ENCODE peak calls at places on chromosomes 2 and 18, in seven cellular contexts. One of them, this sample, is unnamed.

GRCh38 chr2:10568721-10569432 is 120.8 kb upstream of the ODC1 start:
- DNase-seq in NT2/D1: no peak
- DNase-seq in small intestine: no peak
- DNase-seq in astrocyte: no peak
- DNase-seq in stomach: no peak
- DNase-seq in psoas muscle: no peak
- DNase-seq in neural progenitor cell: no peak
- DNase-seq in this sample: no peak

GRCh38 chr2:38716185-38716584 is 35.0 kb downstream of the SRSF7 start:
- DNase-seq in NT2/D1: no peak
- DNase-seq in astrocyte: peak; percentile 57
- DNase-seq in neural progenitor cell: no peak
- DNase-seq in psoas muscle: no peak
- DNase-seq in stomach: no peak
- DNase-seq in small intestine: no peak
- DNase-seq in this sample: no peak

GRCh38 chr2:60821587-60822302 is 59.6 kb upstream of the REL start:
- DNase-seq in neural progenitor cell: no peak
- DNase-seq in astrocyte: no peak
- DNase-seq in small intestine: no peak
- DNase-seq in stomach: no peak
- DNase-seq in psoas muscle: no peak
- DNase-seq in NT2/D1: no peak
- DNase-seq in this sample: no peak

GRCh38 chr2:122273785-122274419 is 518.5 kb downstream of the TSN start:
- DNase-seq in small intestine: no peak
- DNase-seq in stomach: no peak
- DNase-seq in neural progenitor cell: no peak
- DNase-seq in astrocyte: no peak
- DNase-seq in psoas muscle: no peak
- DNase-seq in NT2/D1: no peak
- DNase-seq in this sample: no peak

GRCh38 chr2:18922276-18922675 is 332.9 kb upstream of the NT5C1B start:
- DNase-seq in neural progenitor cell: no peak
- DNase-seq in NT2/D1: no peak
- DNase-seq in small intestine: no peak
- DNase-seq in psoas muscle: no peak
- DNase-seq in astrocyte: peak; percentile 43
- DNase-seq in stomach: no peak
- DNase-seq in this sample: no peak

GRCh38 chr2:138023976-138024375 is 59.7 kb downstream of the HNMT start:
- DNase-seq in NT2/D1: no peak
- DNase-seq in psoas muscle: no peak
- DNase-seq in astrocyte: peak; percentile 37
- DNase-seq in stomach: no peak
- DNase-seq in neural progenitor cell: no peak
- DNase-seq in small intestine: no peak
- DNase-seq in this sample: no peak

GRCh38 chr2:210616074-210616473 is 59.7 kb downstream of the CPS1 start:
- DNase-seq in stomach: no peak
- DNase-seq in psoas muscle: no peak
- DNase-seq in neural progenitor cell: no peak
- DNase-seq in small intestine: no peak
- DNase-seq in NT2/D1: no peak
- DNase-seq in astrocyte: no peak
- DNase-seq in this sample: no peak

GRCh38 chr2:200314976-200315567 is 8.6 kb downstream of the SPATS2L start:
- DNase-seq in NT2/D1: no peak
- DNase-seq in neural progenitor cell: no peak
- DNase-seq in psoas muscle: no peak
- DNase-seq in stomach: no peak
- DNase-seq in small intestine: no peak
- DNase-seq in astrocyte: peak; percentile 72
- DNase-seq in this sample: no peak

GRCh38 chr2:217788669-217789002 is 214.2 kb downstream of the TNS1 start:
- DNase-seq in small intestine: no peak
- DNase-seq in astrocyte: no peak
- DNase-seq in NT2/D1: no peak
- DNase-seq in stomach: no peak
- DNase-seq in psoas muscle: no peak
- DNase-seq in neural progenitor cell: no peak
- DNase-seq in this sample: no peak

GRCh38 chr2:189407944-189408209 is 33.4 kb upstream of the WDR75 start:
- DNase-seq in psoas muscle: no peak
- DNase-seq in NT2/D1: no peak
- DNase-seq in stomach: no peak
- DNase-seq in small intestine: no peak
- DNase-seq in neural progenitor cell: no peak
- DNase-seq in astrocyte: no peak
- DNase-seq in this sample: no peak

GRCh38 chr2:241926541-241927311 is 57.2 kb downstream of the RTP5 start:
- DNase-seq in psoas muscle: no peak
- DNase-seq in astrocyte: no peak
- DNase-seq in NT2/D1: no peak
- DNase-seq in small intestine: no peak
- DNase-seq in stomach: peak; percentile 26
- DNase-seq in neural progenitor cell: no peak
- DNase-seq in this sample: no peak

GRCh38 chr2:106341666-106342065 is 126.5 kb downstream of the RGPD3 start:
- DNase-seq in NT2/D1: no peak
- DNase-seq in astrocyte: no peak
- DNase-seq in stomach: no peak
- DNase-seq in psoas muscle: no peak
- DNase-seq in neural progenitor cell: no peak
- DNase-seq in small intestine: no peak
- DNase-seq in this sample: no peak

GRCh38 chr2:118632921-118633320 is 214.5 kb downstream of the EN1 start:
- DNase-seq in psoas muscle: no peak
- DNase-seq in neural progenitor cell: no peak
- DNase-seq in astrocyte: no peak
- DNase-seq in NT2/D1: no peak
- DNase-seq in stomach: no peak
- DNase-seq in small intestine: no peak
- DNase-seq in this sample: no peak

GRCh38 chr18:57004366-57005121 is 142.3 kb upstream of the BOD1L2 start:
- DNase-seq in stomach: no peak
- DNase-seq in psoas muscle: no peak
- DNase-seq in NT2/D1: no peak
- DNase-seq in neural progenitor cell: no peak
- DNase-seq in astrocyte: peak; percentile 60
- DNase-seq in small intestine: peak; percentile 94
- DNase-seq in this sample: no peak

GRCh38 chr2:240919161-240919781 is 13.1 kb downstream of the CROCC2 start:
- DNase-seq in NT2/D1: no peak
- DNase-seq in small intestine: no peak
- DNase-seq in astrocyte: no peak
- DNase-seq in neural progenitor cell: no peak
- DNase-seq in stomach: peak; percentile 11
- DNase-seq in psoas muscle: peak; percentile 45
- DNase-seq in this sample: peak; percentile 15

GRCh38 chr2:9030882-9031645 is 27.6 kb upstream of the MBOAT2 start:
- DNase-seq in astrocyte: peak; percentile 22
- DNase-seq in NT2/D1: no peak
- DNase-seq in neural progenitor cell: no peak
- DNase-seq in small intestine: no peak
- DNase-seq in psoas muscle: no peak
- DNase-seq in stomach: no peak
- DNase-seq in this sample: no peak

GRCh38 chr2:217995741-217996141 is 7.1 kb downstream of the TNS1 start:
- DNase-seq in neural progenitor cell: no peak
- DNase-seq in psoas muscle: peak; percentile 84
- DNase-seq in astrocyte: no peak
- DNase-seq in NT2/D1: no peak
- DNase-seq in stomach: peak; percentile 47
- DNase-seq in small intestine: no peak
- DNase-seq in this sample: peak; percentile 89

GRCh38 chr2:167509585-167509984 is 621.3 kb downstream of the XIRP2 start:
- DNase-seq in stomach: no peak
- DNase-seq in psoas muscle: no peak
- DNase-seq in astrocyte: peak; percentile 95
- DNase-seq in neural progenitor cell: peak; percentile 8
- DNase-seq in NT2/D1: peak; percentile 70
- DNase-seq in small intestine: no peak
- DNase-seq in this sample: no peak

GRCh38 chr18:27298215-27298804 is 113.2 kb upstream of the CHST9 start:
- DNase-seq in psoas muscle: no peak
- DNase-seq in neural progenitor cell: peak; percentile 31
- DNase-seq in small intestine: peak; percentile 31
- DNase-seq in stomach: no peak
- DNase-seq in astrocyte: no peak
- DNase-seq in NT2/D1: peak; percentile 0
- DNase-seq in this sample: no peak

GRCh38 chr2:212311807-212312404 is 226.7 kb downstream of the ERBB4 start:
- DNase-seq in neural progenitor cell: no peak
- DNase-seq in small intestine: no peak
- DNase-seq in psoas muscle: no peak
- DNase-seq in stomach: no peak
- DNase-seq in astrocyte: no peak
- DNase-seq in NT2/D1: no peak
- DNase-seq in this sample: no peak

GRCh38 chr2:62306751-62307468 is 111.0 kb downstream of the B3GNT2 start:
- DNase-seq in stomach: peak; percentile 40
- DNase-seq in astrocyte: no peak
- DNase-seq in neural progenitor cell: peak; percentile 59
- DNase-seq in psoas muscle: no peak
- DNase-seq in NT2/D1: no peak
- DNase-seq in small intestine: peak; percentile 56
- DNase-seq in this sample: no peak

GRCh38 chr2:15223887-15224286 is 337.2 kb downstream of the NBAS start:
- DNase-seq in neural progenitor cell: no peak
- DNase-seq in astrocyte: peak; percentile 73
- DNase-seq in stomach: no peak
- DNase-seq in small intestine: no peak
- DNase-seq in NT2/D1: no peak
- DNase-seq in psoas muscle: no peak
- DNase-seq in this sample: no peak

GRCh38 chr2:233414273-233414654 is 60.0 kb downstream of the DGKD start:
- DNase-seq in small intestine: no peak
- DNase-seq in astrocyte: peak; percentile 64
- DNase-seq in stomach: peak; percentile 28
- DNase-seq in neural progenitor cell: no peak
- DNase-seq in NT2/D1: no peak
- DNase-seq in psoas muscle: peak; percentile 74
- DNase-seq in this sample: no peak

DNA sequence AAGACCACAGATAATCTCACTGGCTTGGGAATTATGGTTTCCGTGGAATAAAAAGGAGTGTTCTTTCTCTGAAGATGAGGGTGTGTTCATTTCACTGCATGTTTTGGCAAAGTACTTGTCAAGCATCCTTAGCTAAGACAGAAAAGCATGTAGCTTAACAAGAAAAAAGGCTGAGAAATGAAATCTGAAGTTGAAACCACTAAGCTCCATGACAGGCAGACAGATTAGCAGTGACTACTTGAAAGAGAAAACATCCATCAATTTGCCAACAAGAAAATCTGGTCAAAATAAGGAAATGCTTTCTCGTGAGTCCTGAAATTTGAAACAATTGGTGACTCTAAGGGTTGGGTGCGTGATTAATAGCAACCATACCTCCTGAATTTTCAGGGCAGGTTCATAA is 20.5 kb upstream of the DSG3 start:
- DNase-seq in stomach: no peak
- DNase-seq in NT2/D1: no peak
- DNase-seq in astrocyte: no peak
- DNase-seq in small intestine: no peak
- DNase-seq in neural progenitor cell: no peak
- DNase-seq in psoas muscle: no peak
- DNase-seq in this sample: no peak
- H3K4me3 ChIP-seq in stomach: no peak overlapping the region
- H3K4me3 ChIP-seq in NT2/D1: no peak overlapping the region
- H3K4me3 ChIP-seq in astrocyte: no peak overlapping the region
- H3K4me3 ChIP-seq in small intestine: no peak overlapping the region
- H3K4me3 ChIP-seq in neural progenitor cell: no peak overlapping the region
- H3K4me3 ChIP-seq in psoas muscle: no peak overlapping the region
- H3K4me3 ChIP-seq in this sample: no peak overlapping the region

DNA sequence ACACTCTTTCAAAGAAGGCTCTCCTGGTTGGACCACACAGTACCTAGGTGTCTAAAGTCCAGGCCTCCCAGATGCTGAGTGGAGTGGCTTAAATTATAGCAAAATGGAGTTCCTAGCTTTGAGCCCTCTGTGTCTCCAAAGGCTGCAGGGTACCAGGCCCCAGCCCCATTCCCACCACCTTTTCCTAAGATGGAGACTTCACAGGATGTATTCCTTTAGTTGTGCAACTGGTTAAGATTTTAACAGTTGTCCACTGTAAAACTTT is 4.9 kb downstream of the SMAD7 start:
- DNase-seq in small intestine: no peak
- DNase-seq in psoas muscle: no peak
- DNase-seq in stomach: no peak
- DNase-seq in neural progenitor cell: no peak
- DNase-seq in NT2/D1: no peak
- DNase-seq in astrocyte: no peak
- DNase-seq in this sample: no peak
- H3K4me1 ChIP-seq in small intestine: peaks cover 42% of the 10 kb centered on the region
- H3K4me1 ChIP-seq in psoas muscle: peaks cover 73% of the 10 kb centered on the region
- H3K4me1 ChIP-seq in stomach: peaks cover 80% of the 10 kb centered on the region
- H3K4me1 ChIP-seq in neural progenitor cell: peaks cover 36% of the 10 kb centered on the region
- H3K4me1 ChIP-seq in NT2/D1: peaks cover 14% of the 10 kb centered on the region
- H3K4me1 ChIP-seq in astrocyte: peaks cover 72% of the 10 kb centered on the region
- H3K4me1 ChIP-seq in this sample: peaks cover 32% of the 10 kb centered on the region

GRCh38 chr2:196365923-196366322 is 194.5 kb upstream of the STK17B start:
- DNase-seq in psoas muscle: no peak
- DNase-seq in NT2/D1: no peak
- DNase-seq in small intestine: no peak
- DNase-seq in astrocyte: no peak
- DNase-seq in neural progenitor cell: no peak
- DNase-seq in stomach: no peak
- DNase-seq in this sample: no peak

GRCh38 chr2:196365132-196365531 is 193.8 kb upstream of the STK17B start:
- DNase-seq in psoas muscle: no peak
- DNase-seq in NT2/D1: no peak
- DNase-seq in astrocyte: no peak
- DNase-seq in neural progenitor cell: no peak
- DNase-seq in small intestine: no peak
- DNase-seq in stomach: no peak
- DNase-seq in this sample: no peak

GRCh38 chr2:196360650-196361049 is 189.3 kb upstream of the STK17B start:
- DNase-seq in neural progenitor cell: no peak
- DNase-seq in stomach: no peak
- DNase-seq in small intestine: no peak
- DNase-seq in NT2/D1: no peak
- DNase-seq in astrocyte: no peak
- DNase-seq in psoas muscle: no peak
- DNase-seq in this sample: no peak

GRCh38 chr2:196367633-196368032 is 196.3 kb upstream of the STK17B start:
- DNase-seq in psoas muscle: no peak
- DNase-seq in NT2/D1: no peak
- DNase-seq in small intestine: no peak
- DNase-seq in astrocyte: no peak
- DNase-seq in stomach: no peak
- DNase-seq in neural progenitor cell: no peak
- DNase-seq in this sample: no peak

GRCh38 chr2:196362973-196363549 is 191.7 kb upstream of the STK17B start:
- DNase-seq in psoas muscle: no peak
- DNase-seq in stomach: no peak
- DNase-seq in astrocyte: no peak
- DNase-seq in small intestine: no peak
- DNase-seq in neural progenitor cell: no peak
- DNase-seq in NT2/D1: no peak
- DNase-seq in this sample: no peak
- H3K4me3 ChIP-seq in psoas muscle: no peak overlapping the region
- H3K4me3 ChIP-seq in stomach: no peak overlapping the region
- H3K4me3 ChIP-seq in astrocyte: no peak overlapping the region
- H3K4me3 ChIP-seq in small intestine: no peak overlapping the region
- H3K4me3 ChIP-seq in neural progenitor cell: no peak overlapping the region
- H3K4me3 ChIP-seq in NT2/D1: no peak overlapping the region
- H3K4me3 ChIP-seq in this sample: no peak overlapping the region

GRCh38 chr2:155727097-155727906 is 605.2 kb downstream of the NR4A2 start:
- DNase-seq in stomach: no peak
- DNase-seq in small intestine: no peak
- DNase-seq in NT2/D1: peak; percentile 32
- DNase-seq in neural progenitor cell: no peak
- DNase-seq in astrocyte: no peak
- DNase-seq in psoas muscle: no peak
- DNase-seq in this sample: no peak
- H3K4me1 ChIP-seq in stomach: no peaks in the 10 kb centered on the region
- H3K4me1 ChIP-seq in small intestine: no peaks in the 10 kb centered on the region
- H3K4me1 ChIP-seq in NT2/D1: peaks cover 2% of the 10 kb centered on the region
- H3K4me1 ChIP-seq in neural progenitor cell: peaks cover 12% of the 10 kb centered on the region
- H3K4me1 ChIP-seq in astrocyte: no peaks in the 10 kb centered on the region
- H3K4me1 ChIP-seq in psoas muscle: no peaks in the 10 kb centered on the region
- H3K4me1 ChIP-seq in this sample: no peaks in the 10 kb centered on the region